ENCODE peak calls at places on chromosomes 6 and 20, in nine cellular contexts. X is occipital lobe, Y is cortex of kidney, S is EH, C is NCI-H226, D is SW 1271, E is cardiac septum, V is left ventricle myocardium inferior, B is amygdala. A is an unnamed sample.

GRCh38 chr6:104789770-104790190 is 69.9 kb downstream of the HACE1 start:
- DNase-seq in V (no peak), D (peak; percentile 26), X (no peak), E (no peak), B (no peak), Y (no peak), C (peak; percentile 22), S (peak; percentile 84), A (no peak)

GRCh38 chr6:129055796-129056195 is 172.9 kb downstream of the LAMA2 start:
- DNase-seq in Y (no peak), X (no peak), E (no peak), B (no peak), C (peak; percentile 38), D (no peak), S (no peak), V (no peak), A (no peak)

GRCh38 chr6:25613415-25613814 is 38.6 kb upstream of the SCGN start:
- DNase-seq in V (no peak), X (no peak), B (no peak), Y (no peak), S (no peak), E (no peak), D (no peak), C (no peak), A (no peak)

GRCh38 chr20:44170796-44171410 is 16.1 kb downstream of the JPH2 start:
- DNase-seq in S (no peak), E (no peak), B (no peak), D (no peak), X (no peak), Y (no peak), C (no peak), V (no peak), A (no peak)

GRCh38 chr6:96836579-96837137 is 619 bp downstream of the GPR63 start:
- DNase-seq in S (peak; percentile 4), D (no peak), Y (no peak), B (no peak), X (peak; percentile 26), C (no peak), E (no peak), V (no peak), A (no peak)

GRCh38 chr6:168890306-168890995 is 363.2 kb downstream of the THBS2 start:
- DNase-seq in C (no peak), B (no peak), S (no peak), X (no peak), Y (no peak), D (no peak), E (no peak), V (no peak), A (no peak)

GRCh38 chr6:2448826-2449571 is 203.6 kb upstream of the GMDS start:
- DNase-seq in Y (no peak), B (no peak), E (no peak), X (no peak), V (no peak), C (peak; percentile 33), D (no peak), S (peak; percentile 88), A (no peak)

GRCh38 chr20:25389381-25389857 is 1.2 kb downstream of the ABHD12 start:
- DNase-seq in B (no peak), V (no peak), C (no peak), E (no peak), Y (no peak), S (peak; percentile 69), X (no peak), D (no peak), A (no peak)

GRCh38 chr20:62638680-62639406 is 3.5 kb upstream of the SLCO4A1 start:
- DNase-seq in E (no peak), V (no peak), Y (no peak), C (no peak), X (no peak), D (no peak), S (no peak), B (no peak), A (no peak)

GRCh38 chr6:52937908-52938307 is 28.4 kb upstream of the GSTA3 start:
- DNase-seq in C (no peak), X (no peak), B (no peak), D (no peak), V (no peak), Y (no peak), E (no peak), S (peak; percentile 73), A (no peak)

GRCh38 chr20:13788167-13788834 is 3.5 kb downstream of the NDUFAF5 start:
- DNase-seq in X (no peak), E (no peak), S (peak; percentile 62), B (peak; percentile 8), C (peak; percentile 9), V (no peak), D (no peak), Y (no peak), A (peak; percentile 6)

GRCh38 chr20:50645253-50646068 is 45.9 kb downstream of the RIPOR3 start:
- DNase-seq in B (no peak), Y (no peak), X (no peak), V (peak; percentile 58), C (peak; percentile 100), E (peak; percentile 78), S (peak; percentile 97), D (peak; percentile 98), A (no peak)

GRCh38 chr6:34806738-34807453 is 15.0 kb downstream of the BLTP3A start:
- DNase-seq in B (no peak), X (no peak), Y (no peak), V (no peak), S (peak; percentile 65), E (no peak), D (no peak), C (peak; percentile 52), A (no peak)

GRCh38 chr20:3613821-3614440 is 49.3 kb downstream of the GFRA4 start:
- DNase-seq in V (no peak), B (no peak), E (no peak), D (no peak), C (no peak), Y (no peak), S (peak; percentile 56), X (peak; percentile 19), A (no peak)

GRCh38 chr6:9875605-9876353 is 539.1 kb downstream of the TFAP2A start:
- DNase-seq in S (peak; percentile 66), C (peak; percentile 56), D (no peak), B (no peak), V (no peak), E (no peak), X (no peak), Y (no peak), A (no peak)

GRCh38 chr6:11042025-11042749 is 1.9 kb downstream of the ELOVL2 start:
- DNase-seq in X (no peak), V (no peak), S (no peak), E (no peak), C (no peak), Y (no peak), D (no peak), B (no peak), A (no peak)

GRCh38 chr6:147234685-147235084 is 30.5 kb downstream of the STXBP5 start:
- DNase-seq in V (no peak), D (no peak), S (no peak), E (no peak), Y (no peak), B (no peak), X (no peak), C (no peak), A (no peak)

GRCh38 chr6:130529569-130530149 is 163.8 kb downstream of the TMEM200A start:
- DNase-seq in X (no peak), C (no peak), B (no peak), D (no peak), V (no peak), E (no peak), S (no peak), Y (no peak), A (no peak)

GRCh38 chr20:34299925-34300806 is 3.0 kb downstream of the AHCY start:
- DNase-seq in Y (no peak), C (no peak), D (no peak), S (peak; percentile 48), V (no peak), E (no peak), X (no peak), B (no peak), A (no peak)

GRCh38 chr6:13496508-13497180 is 9.2 kb upstream of the GFOD1 start:
- DNase-seq in B (no peak), C (peak; percentile 26), X (no peak), Y (no peak), E (no peak), D (no peak), S (peak; percentile 42), V (no peak), A (no peak)

GRCh38 chr20:38143238-38143645 is 21.8 kb downstream of the TGM2 start:
- DNase-seq in C (peak; percentile 63), D (no peak), E (no peak), B (no peak), S (no peak), Y (no peak), X (peak; percentile 34), V (no peak), A (no peak)

GRCh38 chr6:32941412-32941784 is 570 bp upstream of the HLA-DMB start:
- DNase-seq in E (no peak), C (no peak), V (no peak), Y (no peak), B (no peak), S (no peak), X (no peak), D (no peak), A (no peak)

GRCh38 chr6:157877149-157877548 is 54.1 kb downstream of the SNX9 start:
- DNase-seq in D (no peak), V (no peak), X (no peak), E (no peak), C (no peak), S (no peak), B (no peak), Y (no peak), A (no peak)

GRCh38 chr20:2131366-2131765 is 29.7 kb downstream of the STK35 start:
- DNase-seq in Y (no peak), X (no peak), D (peak; percentile 22), E (no peak), B (no peak), C (peak; percentile 22), S (peak; percentile 82), V (no peak), A (no peak)

GRCh38 chr6:12096342-12096741 is 84.2 kb downstream of the HIVEP1 start:
- DNase-seq in S (no peak), C (no peak), V (no peak), Y (no peak), B (no peak), E (no peak), X (no peak), D (no peak), A (no peak)

GRCh38 chr6:143718463-143718862 is 40.7 kb downstream of the PHACTR2 start:
- DNase-seq in B (no peak), C (no peak), V (no peak), D (no peak), X (no peak), Y (no peak), E (no peak), S (no peak), A (no peak)

GRCh38 chr6:137689377-137689776 is 177.7 kb upstream of the TNFAIP3 start:
- DNase-seq in C (no peak), X (no peak), S (no peak), B (no peak), E (no peak), D (no peak), V (no peak), Y (no peak), A (no peak)

GRCh38 chr20:63080411-63080810 is 73.6 kb upstream of the BHLHE23 start:
- DNase-seq in X (no peak), V (no peak), Y (no peak), D (no peak), E (no peak), S (no peak), C (no peak), B (no peak), A (no peak)